ENCODE peak calls at places on chromosomes 4 and X, in six cellular contexts. O is NCI-H1105 treated with DMSO at 0.1 percent for 48 hours; H is stimulated activated CD4-positive, alpha-beta T cell treated with anti-CD3 and anti-CD28 coated beads, Interleukin-1b, Interleukin-23, amount 100 ng/mL, for 4 hours; P is stimulated activated CD8-positive, alpha-beta memory T cell treated with anti-CD3 and anti-CD28 coated beads, Interleukin-15, amount 100 ng/mL, for 1 hour; T is HTR-8/SVneo; E is fibroblast of pulmonary artery. V is an unnamed sample.

GRCh38 chrX:40202456-40202855 is 104.7 kb upstream of the BCOR start:
- DNase-seq in P (no peak), O (no peak), H (no peak), E (no peak), T (no peak), V (no peak)

GRCh38 chr4:183919173-183919572 is 14.1 kb downstream of the STOX2 start:
- DNase-seq in P (no peak), E (no peak), H (no peak), O (no peak), T (no peak), V (no peak)

GRCh38 chr4:89906787-89907521 is 12.3 kb downstream of the MMRN1 start:
- DNase-seq in E (no peak), T (no peak), O (no peak), P (no peak), H (no peak), V (no peak)

GRCh38 chrX:107825698-107826285 is at the start of gene MID2:
- DNase-seq in O (peak; percentile 46), T (peak; percentile 28), E (peak; percentile 43), P (peak; percentile 8), H (peak; percentile 28), V (no peak)

GRCh38 chrX:5278908-5279307 is 949.8 kb downstream of the NLGN4X start:
- DNase-seq in H (no peak), O (no peak), E (no peak), P (no peak), T (no peak), V (no peak)

GRCh38 chr4:74479009-74479408 is 34.1 kb downstream of the AREG start:
- DNase-seq in H (no peak), P (no peak), T (no peak), E (no peak), O (no peak), V (no peak)

GRCh38 chr4:60389636-60390035 is 810.5 kb upstream of the ADGRL3 start:
- DNase-seq in P (no peak), E (no peak), H (no peak), O (no peak), T (no peak), V (no peak)

GRCh38 chrX:120015145-120016067 is 62.1 kb downstream of the RHOXF2B start:
- DNase-seq in E (no peak), H (no peak), T (no peak), O (no peak), P (no peak), V (no peak)

V was measured in fibroblast of the conjunctiva.